ENCODE peak calls at places on chromosome 15, in seven cellular contexts. A is uterus; S is epithelial cell of esophagus; L is retinal pigment epithelial cell; X is SJCRH30; P is fibroblast of pulmonary artery; K is CD8-positive, alpha-beta memory T cell. D is an unnamed sample.

GRCh38 chr15:64216722-64217428 is 54.1 kb upstream of the PPIB start:
- DNase-seq in A (no peak), S (peak), L (no peak), X (no peak), P (peak), K (no peak), D (no peak)

GRCh38 chr15:58556541-58556940 is 124.8 kb downstream of the LIPC start:
- DNase-seq in A (no peak), S (no peak), L (no peak), X (no peak), P (no peak), K (no peak), D (no peak)

GRCh38 chr15:80419546-80419945 is 15.4 kb downstream of the ARNT2 start:
- DNase-seq in A (no peak), S (no peak), L (no peak), X (no peak), P (no peak), K (no peak), D (no peak)

GRCh38 chr15:88888719-88889118 is 6.6 kb downstream of the HAPLN3 start:
- DNase-seq in A (no peak), S (no peak), L (no peak), X (no peak), P (no peak), K (no peak), D (no peak)

GRCh38 chr15:99440551-99441426 is 125.0 kb upstream of the MEF2A start:
- DNase-seq in A (no peak), S (no peak), L (no peak), X (no peak), P (no peak), K (no peak), D (no peak)

GRCh38 chr15:89631902-89632264 is 23.4 kb downstream of the KIF7 start:
- DNase-seq in A (no peak), S (no peak), L (no peak), X (no peak), P (no peak), K (no peak), D (no peak)

GRCh38 chr15:42891569-42891968 is 29.0 kb downstream of the TTBK2 start:
- DNase-seq in A (no peak), S (no peak), L (no peak), X (no peak), P (no peak), K (no peak), D (no peak)

GRCh38 chr15:33068531-33068990 is 126.0 kb downstream of the FMN1 start:
- DNase-seq in A (no peak), S (peak), L (no peak), X (peak), P (no peak), K (no peak), D (no peak)

GRCh38 chr15:90184119-90184785 is 16.9 kb upstream of the SEMA4B start:
- DNase-seq in A (peak), S (peak), L (no peak), X (no peak), P (peak), K (no peak), D (peak)

GRCh38 chr15:100542290-100542689 is 13.5 kb upstream of the CERS3 start:
- DNase-seq in A (no peak), S (no peak), L (no peak), X (no peak), P (no peak), K (no peak), D (no peak)

GRCh38 chr15:85580914-85581313 is 200.5 kb downstream of the AKAP13 start:
- DNase-seq in A (no peak), S (peak), L (no peak), X (no peak), P (no peak), K (peak), D (no peak)

GRCh38 chr15:77659350-77660321 is 26.9 kb upstream of the LINGO1 start:
- DNase-seq in A (no peak), S (peak), L (no peak), X (peak), P (peak), K (no peak), D (no peak)

GRCh38 chr15:58159827-58160386 is 21.7 kb downstream of the AQP9 start:
- DNase-seq in A (no peak), S (no peak), L (no peak), X (no peak), P (no peak), K (no peak), D (no peak)

GRCh38 chr15:91909574-91909973 is 56.1 kb downstream of the SLCO3A1 start:
- DNase-seq in A (no peak), S (no peak), L (no peak), X (no peak), P (no peak), K (no peak), D (no peak)

GRCh38 chr15:82047493-82048446 is 2.0 kb upstream of the MEX3B start:
- DNase-seq in A (no peak), S (peak), L (no peak), X (peak), P (peak), K (no peak), D (no peak)

GRCh38 chr15:81575436-81576123 is 201.6 kb upstream of the TMC3 start:
- DNase-seq in A (no peak), S (peak), L (no peak), X (peak), P (peak), K (no peak), D (no peak)

GRCh38 chr15:91291673-91292072 is 191.6 kb downstream of the SV2B start:
- DNase-seq in A (peak), S (no peak), L (no peak), X (peak), P (peak), K (no peak), D (no peak)

GRCh38 chr15:32736351-32737061 is 18.7 kb downstream of the GREM1 start:
- DNase-seq in A (no peak), S (no peak), L (no peak), X (no peak), P (no peak), K (no peak), D (no peak)

GRCh38 chr15:96992817-96993216 is 662.3 kb downstream of the NR2F2 start:
- DNase-seq in A (no peak), S (no peak), L (no peak), X (no peak), P (peak), K (no peak), D (no peak)

GRCh38 chr15:63474810-63475316 is 29.5 kb upstream of the USP3 start:
- DNase-seq in A (no peak), S (peak), L (no peak), X (no peak), P (no peak), K (no peak), D (no peak)

DNA sequence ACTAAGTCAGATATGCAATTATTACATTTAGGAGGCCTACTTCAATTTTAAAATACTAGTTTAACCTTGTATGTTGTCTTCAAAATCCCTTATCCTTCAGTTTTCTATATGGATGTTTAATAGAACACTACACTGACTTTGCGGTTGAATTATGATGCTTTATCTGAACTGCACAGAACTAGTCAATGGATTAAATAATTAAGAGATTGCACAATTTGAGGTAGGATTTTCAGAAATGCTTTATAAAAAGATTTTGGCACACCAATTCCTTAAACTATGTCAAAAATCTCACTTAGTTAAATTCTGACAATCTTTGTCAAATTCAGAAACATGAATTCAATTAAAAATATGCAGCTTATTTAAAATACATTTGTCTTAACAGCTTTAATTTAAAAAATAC is 28.1 kb downstream of the ATOSA start:
- DNase-seq in A (no peak), S (no peak), L (peak), X (no peak), P (no peak), K (no peak), D (no peak)
- H3K4me3 ChIP-seq in A (no peak), S (no peak), L (no peak), X (peak), P (peak), K (no peak), D (no peak)

DNA sequence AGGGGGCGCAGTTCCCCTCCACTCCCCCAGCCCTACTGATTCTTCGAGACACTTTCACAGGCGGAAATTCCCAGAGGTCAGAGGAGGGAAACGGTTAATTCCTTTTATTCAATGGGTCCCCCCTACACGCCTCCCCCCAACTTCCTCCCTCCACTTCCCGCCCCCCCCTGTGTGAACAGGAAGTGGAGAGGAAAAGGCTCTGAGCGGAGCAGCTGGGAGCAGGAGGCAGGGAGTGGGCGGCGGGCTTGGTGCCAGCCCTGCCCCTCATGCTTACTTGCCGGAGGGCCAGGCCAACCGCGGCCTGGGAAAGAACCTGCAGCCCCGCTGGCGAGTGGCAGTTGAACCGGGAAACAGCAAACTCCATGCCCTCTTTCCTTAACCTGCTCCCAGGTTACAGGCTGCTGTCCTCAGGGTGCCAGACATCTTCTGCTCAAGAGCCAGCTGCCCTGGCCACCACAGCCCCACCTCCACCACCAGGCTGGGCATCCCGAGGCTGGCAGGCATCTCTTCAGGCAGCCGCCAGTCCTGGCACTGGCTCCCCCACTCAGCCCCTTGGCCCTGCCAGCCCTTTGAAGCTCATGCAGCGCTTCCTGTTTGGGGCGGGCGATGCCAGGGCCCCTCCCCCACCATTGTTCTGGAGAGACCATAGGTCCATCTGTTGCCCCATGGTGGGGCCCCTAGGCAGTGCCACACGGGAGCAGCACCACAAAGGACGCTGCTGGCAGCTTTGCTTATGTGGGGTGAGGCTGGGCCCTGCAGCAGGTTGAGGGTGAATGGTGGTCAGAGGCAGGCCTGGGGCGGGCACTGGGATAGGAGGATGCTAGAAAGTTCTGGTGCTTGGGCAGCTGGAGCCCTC is 12.9 kb downstream of the VPS18 start:
- DNase-seq in A (peak), S (no peak), L (no peak), X (peak), P (no peak), K (peak), D (no peak)
- H3K4me3 ChIP-seq in A (peak), S (peak), L (peak), X (peak), P (peak), K (peak), D (peak)

DNA sequence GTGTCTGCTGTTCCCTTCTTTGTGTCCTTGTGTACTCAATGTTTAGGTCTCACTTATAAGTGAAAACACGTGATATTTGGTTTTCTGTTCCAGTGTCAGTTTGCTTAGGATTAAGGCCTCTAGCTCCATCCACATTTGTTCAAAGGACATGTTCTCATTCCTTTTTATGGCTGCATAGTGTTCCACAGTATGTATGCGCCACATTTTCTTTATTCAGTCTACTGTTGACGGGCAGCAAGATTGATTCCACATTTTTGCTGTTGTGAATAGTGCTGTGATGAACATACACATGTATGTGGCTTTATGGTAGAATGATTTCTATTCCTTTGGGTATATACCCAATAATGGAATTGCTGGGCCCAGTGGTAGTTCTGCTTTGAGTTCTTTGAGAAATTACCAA is 122.7 kb upstream of the THBS1 start:
- DNase-seq in A (no peak), S (no peak), L (no peak), X (no peak), P (no peak), K (no peak), D (no peak)
- H3K4me3 ChIP-seq in A (no peak), S (no peak), L (no peak), X (no peak), P (no peak), K (no peak), D (no peak)

GRCh38 chr15:25860885-25861866 is 2.0 kb downstream of the ATP10A start:
- DNase-seq in A (no peak), S (no peak), L (no peak), X (no peak), P (no peak), K (peak), D (no peak)
- H3K4me3 ChIP-seq in A (no peak), S (no peak), L (no peak), X (no peak), P (peak), K (peak), D (peak)

DNA sequence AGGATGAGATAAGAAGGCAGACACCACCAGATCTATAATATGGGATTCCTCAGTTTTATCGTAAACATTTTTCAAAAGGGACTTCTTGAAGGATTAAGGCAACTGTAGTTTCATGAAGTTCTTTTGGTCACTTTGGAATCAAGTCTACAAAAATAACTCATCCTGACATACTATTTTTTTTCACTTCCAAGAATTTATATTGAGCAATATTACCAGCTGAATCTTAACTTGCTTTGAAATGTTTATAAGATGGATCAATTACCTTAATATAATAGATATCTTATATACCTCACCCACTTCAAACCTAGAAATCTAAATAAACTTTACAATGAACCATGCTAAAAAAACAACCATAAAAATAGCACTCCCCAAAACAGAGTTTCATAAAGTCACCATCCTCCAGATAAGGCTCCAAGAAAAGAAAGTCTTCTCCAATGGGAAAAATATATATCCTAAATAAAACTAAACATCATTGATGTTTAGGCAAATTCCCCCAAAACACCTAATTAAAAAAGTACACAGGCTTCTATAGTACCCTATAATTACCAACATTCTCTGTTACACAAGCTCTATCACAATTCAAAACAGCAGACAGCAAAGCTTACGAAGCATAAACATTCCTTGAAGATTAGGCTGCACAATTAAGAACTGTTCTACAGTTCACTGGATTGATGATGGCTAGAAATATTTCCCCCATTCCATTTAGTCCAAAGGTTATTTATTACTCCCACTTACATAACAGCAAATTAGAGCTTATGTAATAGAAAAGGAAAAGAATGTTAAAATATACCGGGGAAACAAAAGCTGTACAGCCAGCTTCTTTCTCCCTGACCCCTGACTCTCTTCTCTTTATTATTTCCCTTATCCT is 49.6 kb downstream of the UACA start:
- DNase-seq in A (no peak), S (no peak), L (peak), X (no peak), P (peak), K (no peak), D (no peak)
- H3K4me3 ChIP-seq in A (no peak), S (no peak), L (no peak), X (no peak), P (no peak), K (no peak), D (peak)

DNA sequence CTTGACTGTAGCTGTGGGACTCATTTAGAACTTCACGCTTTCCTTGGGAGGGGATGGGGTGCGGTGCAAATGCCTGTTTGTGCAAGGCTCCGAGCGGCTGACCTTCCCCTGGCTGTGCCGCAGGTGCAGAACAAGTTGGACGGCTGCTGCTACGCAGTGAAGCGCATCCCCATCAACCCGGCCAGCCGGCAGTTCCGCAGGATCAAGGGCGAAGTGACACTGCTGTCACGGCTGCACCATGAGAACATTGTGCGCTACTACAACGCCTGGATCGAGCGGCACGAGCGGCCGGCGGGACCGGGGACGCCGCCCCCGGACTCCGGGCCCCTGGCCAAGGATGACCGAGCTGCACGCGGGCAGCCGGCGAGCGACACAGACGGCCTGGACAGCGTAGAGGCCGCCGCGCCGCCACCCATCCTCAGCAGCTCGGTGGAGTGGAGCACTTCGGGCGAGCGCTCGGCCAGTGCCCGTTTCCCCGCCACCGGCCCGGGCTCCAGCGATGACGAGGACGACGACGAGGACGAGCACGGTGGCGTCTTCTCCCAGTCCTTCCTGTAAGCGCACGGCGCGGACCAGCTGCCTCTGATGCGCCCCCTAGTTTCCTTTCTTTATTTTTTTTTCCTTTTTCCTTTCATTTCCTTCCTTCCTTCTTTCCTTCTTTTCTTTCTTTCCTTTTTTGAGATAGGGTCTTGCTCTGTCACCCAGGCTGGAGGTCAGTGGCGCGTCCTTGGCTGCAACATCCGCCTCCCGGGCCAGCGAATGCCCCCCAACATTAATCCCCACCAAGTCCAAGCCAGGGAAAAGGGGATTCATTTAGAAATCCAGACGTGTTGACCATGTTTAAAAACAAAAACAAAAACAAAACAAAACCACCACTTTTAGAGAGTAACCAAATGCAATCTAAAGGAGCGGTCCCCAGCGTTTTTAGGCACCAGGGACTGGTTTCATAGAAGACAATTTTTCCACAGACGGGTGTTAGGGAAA is 42.7 kb downstream of the EIF2AK4 start:
- DNase-seq in A (peak), S (peak), L (no peak), X (peak), P (peak), K (no peak), D (peak)
- H3K4me3 ChIP-seq in A (peak), S (peak), L (peak), X (peak), P (peak), K (no peak), D (peak)

GRCh38 chr15:31483924-31484368 is 157.3 kb downstream of the KLF13 start:
- DNase-seq in A (peak), S (no peak), L (no peak), X (no peak), P (no peak), K (peak), D (no peak)
- H3K4me3 ChIP-seq in A (no peak), S (no peak), L (no peak), X (no peak), P (no peak), K (no peak), D (no peak)

GRCh38 chr15:45546789-45547188 is 24.2 kb upstream of the SLC30A4 start:
- DNase-seq in A (no peak), S (no peak), L (no peak), X (no peak), P (no peak), K (no peak), D (no peak)
- H3K4me3 ChIP-seq in A (no peak), S (no peak), L (no peak), X (no peak), P (no peak), K (no peak), D (no peak)

DNA sequence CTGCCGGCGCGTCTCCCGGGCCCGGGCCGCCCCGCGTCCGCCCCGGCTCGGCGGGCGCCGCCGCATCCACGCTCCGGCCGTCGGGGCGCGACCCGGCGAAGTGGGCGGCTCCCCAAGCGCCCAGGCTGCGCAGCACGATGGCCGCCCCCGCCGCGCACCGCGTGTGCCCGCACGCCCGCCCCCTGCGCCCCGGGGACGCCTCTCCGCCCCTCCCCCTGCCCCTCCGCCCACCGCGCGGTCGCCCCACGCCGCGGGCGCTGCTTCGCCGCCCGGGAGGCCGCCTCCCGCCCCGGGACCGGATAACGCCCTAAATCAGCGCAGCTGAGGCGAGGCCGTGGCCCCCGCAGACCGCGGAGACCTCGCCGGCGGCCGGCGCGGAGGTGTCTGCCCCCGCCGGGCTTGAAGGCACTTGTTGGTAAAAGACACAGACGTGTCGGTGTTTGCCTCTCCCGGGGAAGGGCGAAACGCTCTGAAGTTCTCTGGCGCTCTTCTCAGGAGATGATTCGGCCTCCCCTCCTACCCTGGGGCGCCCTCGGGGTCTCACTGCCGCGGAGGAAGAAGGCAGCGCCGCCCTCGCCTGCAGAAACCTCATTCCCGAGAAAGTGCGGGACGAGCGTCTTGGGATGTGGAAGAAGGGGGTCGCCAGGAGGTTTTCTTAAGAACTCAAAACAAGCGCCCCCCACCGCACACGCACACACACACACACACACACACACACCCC is at the start of gene BNC1:
- DNase-seq in A (no peak), S (peak), L (no peak), X (no peak), P (peak), K (no peak), D (no peak)
- H3K4me3 ChIP-seq in A (peak), S (peak), L (peak), X (no peak), P (peak), K (no peak), D (peak)

D was measured in thoracic aorta.